ENCODE peak calls at places on chromosomes 16 and 17, in eight cellular contexts. N is mucosa of descending colon; O is CD8-positive, alpha-beta T cell; X is pancreas; I is left ventricle myocardium inferior; Z is lung; P is GM12865; T is neural progenitor cell. S is an unnamed sample.

GRCh38 chr17:82603981-82604448 is 44.2 kb downstream of the WDR45B start:
- DNase-seq in N (peak), O (peak), X (no peak), I (peak), Z (peak), P (peak), T (no peak), S (no peak)

GRCh38 chr17:18129041-18129502 is 20.5 kb downstream of the MYO15A start:
- DNase-seq in N (no peak), O (no peak), X (no peak), I (no peak), Z (peak), P (no peak), T (no peak), S (no peak)

GRCh38 chr17:77594416-77595209 is 363.9 kb upstream of the TNRC6C start:
- DNase-seq in N (no peak), O (no peak), X (no peak), I (no peak), Z (no peak), P (peak), T (no peak), S (no peak)

GRCh38 chr16:50298075-50298460 is 31.7 kb downstream of the ADCY7 start:
- DNase-seq in N (peak), O (no peak), X (no peak), I (no peak), Z (no peak), P (no peak), T (no peak), S (no peak)

GRCh38 chr16:23124315-23124714 is 24.9 kb downstream of the USP31 start:
- DNase-seq in N (no peak), O (no peak), X (no peak), I (no peak), Z (no peak), P (no peak), T (no peak), S (no peak)

GRCh38 chr17:77741109-77741508 is 217.4 kb upstream of the TNRC6C start:
- DNase-seq in N (no peak), O (peak), X (no peak), I (no peak), Z (no peak), P (peak), T (no peak), S (no peak)

GRCh38 chr16:57946181-57946801 is 24.6 kb downstream of the CNGB1 start:
- DNase-seq in N (no peak), O (no peak), X (no peak), I (no peak), Z (no peak), P (no peak), T (no peak), S (no peak)

GRCh38 chr17:68248199-68248825 is 469 bp downstream of the AMZ2 start:
- DNase-seq in N (no peak), O (no peak), X (no peak), I (no peak), Z (no peak), P (no peak), T (no peak), S (no peak)

GRCh38 chr16:79110953-79111352 is 489.6 kb downstream of the MAF start:
- DNase-seq in N (no peak), O (no peak), X (no peak), I (no peak), Z (no peak), P (no peak), T (no peak), S (no peak)

GRCh38 chr17:71251276-71251675 is 869.5 kb upstream of the SOX9 start:
- DNase-seq in N (no peak), O (no peak), X (no peak), I (no peak), Z (no peak), P (no peak), T (no peak), S (no peak)

GRCh38 chr17:80477647-80478478 is 1.5 kb upstream of the NPTX1 start:
- DNase-seq in N (no peak), O (peak), X (no peak), I (no peak), Z (no peak), P (no peak), T (peak), S (no peak)

GRCh38 chr17:8745586-8746500 is 1.2 kb upstream of the CCDC42 start:
- DNase-seq in N (peak), O (peak), X (peak), I (peak), Z (peak), P (peak), T (peak), S (no peak)

GRCh38 chr16:87635541-87636049 is 33.3 kb downstream of the JPH3 start:
- DNase-seq in N (peak), O (peak), X (peak), I (peak), Z (peak), P (peak), T (peak), S (no peak)

GRCh38 chr17:38743556-38744171 is 4.5 kb downstream of the PCGF2 start:
- DNase-seq in N (no peak), O (no peak), X (peak), I (no peak), Z (no peak), P (no peak), T (no peak), S (no peak)

DNA sequence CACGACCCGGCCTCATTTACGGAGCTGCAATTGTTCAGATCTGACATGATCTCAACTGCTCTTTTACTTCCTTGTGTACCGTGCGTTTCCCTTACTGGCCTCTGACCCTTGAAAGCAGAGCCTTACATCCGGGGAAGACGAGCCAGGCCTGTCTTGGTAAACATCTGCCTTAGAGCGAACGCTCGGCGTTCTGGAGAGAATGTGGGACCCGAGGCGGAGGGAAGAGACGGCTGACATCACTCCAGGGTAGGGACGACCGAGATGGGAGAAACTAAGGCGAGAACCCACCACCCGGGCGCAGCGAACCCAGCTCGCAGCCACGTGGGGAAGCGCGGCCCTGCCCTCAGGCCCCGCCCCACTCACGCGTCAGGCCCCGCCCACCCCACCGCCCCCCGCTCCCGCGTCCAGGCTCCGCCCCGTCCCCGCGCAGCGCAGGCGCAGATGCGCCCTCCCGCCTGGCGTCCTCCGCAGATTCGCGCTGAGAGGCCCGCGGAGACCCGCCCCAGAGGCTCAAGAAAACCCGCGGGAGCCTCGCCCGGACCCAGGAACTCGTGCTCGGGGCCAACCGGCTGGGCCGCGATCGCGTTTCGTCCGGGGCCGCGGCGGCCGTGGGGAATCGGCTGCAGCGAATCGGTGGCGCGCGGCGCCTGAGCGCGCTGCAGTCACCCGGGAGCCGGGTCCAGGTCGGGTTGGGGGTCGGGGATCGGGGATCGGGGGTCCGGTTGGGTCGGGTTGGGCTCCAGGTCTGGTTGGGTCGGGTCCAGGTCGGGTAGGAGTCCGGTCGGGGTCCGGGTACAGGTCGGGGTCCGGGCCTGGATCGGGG is at the start of gene TELO2:
- DNase-seq in N (peak), O (peak), X (peak), I (peak), Z (peak), P (peak), T (peak), S (peak)
- TF ChIP-seq CTCF in N (no peak), O (no peak), X (no peak), I (no peak), Z (no peak), P (no peak), T (no peak), S (no peak)

GRCh38 chr17:35338230-35338629 is 35.2 kb downstream of the SLFN11 start:
- DNase-seq in N (no peak), O (no peak), X (no peak), I (no peak), Z (no peak), P (no peak), T (no peak), S (no peak)
- H3K4me3 ChIP-seq in N (no peak), O (no peak), X (no peak), I (no peak), Z (no peak), P (no peak), T (no peak), S (no peak)

GRCh38 chr17:41583137-41584127 is 3.3 kb downstream of the KRT14 start:
- DNase-seq in N (peak), O (no peak), X (peak), I (no peak), Z (no peak), P (no peak), T (no peak), S (no peak)
- TF ChIP-seq CTCF in N (no peak), O (no peak), X (no peak), I (no peak), Z (no peak), P (no peak), T (no peak), S (no peak)

GRCh38 chr16:81836279-81837054 is 57.4 kb downstream of the PLCG2 start:
- DNase-seq in N (no peak), O (no peak), X (no peak), I (no peak), Z (no peak), P (peak), T (no peak), S (peak)

GRCh38 chr16:81838794-81839193 is 59.7 kb downstream of the PLCG2 start:
- DNase-seq in N (no peak), O (no peak), X (no peak), I (no peak), Z (no peak), P (peak), T (no peak), S (no peak)

GRCh38 chr16:81834868-81835267 is 55.8 kb downstream of the PLCG2 start:
- DNase-seq in N (no peak), O (no peak), X (no peak), I (no peak), Z (no peak), P (no peak), T (no peak), S (no peak)

GRCh38 chr16:81833751-81834150 is 54.7 kb downstream of the PLCG2 start:
- DNase-seq in N (no peak), O (no peak), X (no peak), I (no peak), Z (no peak), P (no peak), T (no peak), S (no peak)

GRCh38 chr16:81837312-81837748 is 58.2 kb downstream of the PLCG2 start:
- DNase-seq in N (no peak), O (no peak), X (no peak), I (no peak), Z (no peak), P (peak), T (no peak), S (no peak)
- H3K4me3 ChIP-seq in N (no peak), O (no peak), X (no peak), I (no peak), Z (no peak), P (no peak), T (no peak), S (peak)

S was measured in GM12864.